ENCODE peak calls at places on chromosomes 16 and 17, in seven cellular contexts. K, T, Q, E, S, U and A are unnamed samples.

GRCh38 chr16:2810651-2811050 is 6.4 kb upstream of the PRSS21 start:
- DNase-seq in K (no peak), T (no peak), Q (no peak), E (no peak), S (no peak), U (no peak), A (no peak)

GRCh38 chr17:39276113-39276512 is 50.4 kb upstream of the STAC2 start:
- DNase-seq in K (no peak), T (no peak), Q (no peak), E (no peak), S (no peak), U (no peak), A (no peak)

GRCh38 chr16:57600048-57600835 is 28.2 kb upstream of the ADGRG1 start:
- DNase-seq in K (peak), T (peak), Q (peak), E (peak), S (peak), U (no peak), A (peak)

GRCh38 chr17:77957215-77957868 is 1.2 kb upstream of the TNRC6C start:
- DNase-seq in K (no peak), T (no peak), Q (no peak), E (no peak), S (no peak), U (peak), A (no peak)

GRCh38 chr17:40791116-40791515 is 8.6 kb downstream of the KRT28 start:
- DNase-seq in K (no peak), T (no peak), Q (no peak), E (no peak), S (no peak), U (no peak), A (no peak)

GRCh38 chr16:68436581-68436980 is 11.7 kb downstream of the SMPD3 start:
- DNase-seq in K (no peak), T (peak), Q (no peak), E (peak), S (peak), U (no peak), A (no peak)

GRCh38 chr17:82630212-82630611 is 18.0 kb downstream of the WDR45B start:
- DNase-seq in K (no peak), T (no peak), Q (no peak), E (no peak), S (no peak), U (no peak), A (no peak)

GRCh38 chr17:80696964-80697363 is 152.3 kb downstream of the RPTOR start:
- DNase-seq in K (no peak), T (no peak), Q (no peak), E (no peak), S (no peak), U (no peak), A (no peak)

GRCh38 chr16:49276646-49277385 is 4.8 kb downstream of the CBLN1 start:
- DNase-seq in K (no peak), T (no peak), Q (no peak), E (no peak), S (peak), U (no peak), A (no peak)

GRCh38 chr17:50221500-50222480 is 20.4 kb upstream of the COL1A1 start:
- DNase-seq in K (no peak), T (no peak), Q (no peak), E (no peak), S (no peak), U (no peak), A (no peak)

GRCh38 chr17:56902350-56902749 is 11.5 kb downstream of the TRIM25 start:
- DNase-seq in K (no peak), T (no peak), Q (no peak), E (no peak), S (no peak), U (no peak), A (no peak)

GRCh38 chr17:39222866-39223834 is 2.6 kb downstream of the STAC2 start:
- DNase-seq in K (no peak), T (no peak), Q (no peak), E (no peak), S (no peak), U (no peak), A (no peak)

GRCh38 chr17:19750835-19751234 is 2.7 kb upstream of the ALDH3A1 start:
- DNase-seq in K (no peak), T (no peak), Q (no peak), E (no peak), S (no peak), U (no peak), A (no peak)

GRCh38 chr17:7336240-7337175 is at the start of gene ACAP1:
- DNase-seq in K (no peak), T (no peak), Q (no peak), E (peak), S (peak), U (no peak), A (no peak)

GRCh38 chr17:68290955-68291835 is at the start of the genes ARSG and SLC16A6:
- DNase-seq in K (peak), T (peak), Q (peak), E (peak), S (peak), U (no peak), A (peak)
- TF ChIP-seq JUND in K (no peak), T (no peak), Q (no peak), E (no peak), S (no peak), U (no peak), A (no peak)

GRCh38 chr17:75785016-75785769 is 587 bp downstream of the UNK start:
- DNase-seq in K (peak), T (peak), Q (peak), E (peak), S (peak), U (peak), A (peak)
- TF ChIP-seq JUND in K (peak), T (no peak), Q (peak), E (peak), S (peak), U (peak), A (peak)

GRCh38 chr16:78895661-78896060 is 704.9 kb downstream of the MAF start:
- DNase-seq in K (no peak), T (no peak), Q (no peak), E (no peak), S (no peak), U (no peak), A (no peak)

GRCh38 chr16:78893340-78893739 is 707.2 kb downstream of the MAF start:
- DNase-seq in K (no peak), T (no peak), Q (no peak), E (no peak), S (no peak), U (no peak), A (no peak)

GRCh38 chr16:78890496-78890895 is 710.0 kb downstream of the MAF start:
- DNase-seq in K (no peak), T (no peak), Q (no peak), E (no peak), S (no peak), U (no peak), A (no peak)

GRCh38 chr16:78894872-78895271 is 705.7 kb downstream of the MAF start:
- DNase-seq in K (no peak), T (no peak), Q (no peak), E (no peak), S (no peak), U (no peak), A (no peak)

DNA sequence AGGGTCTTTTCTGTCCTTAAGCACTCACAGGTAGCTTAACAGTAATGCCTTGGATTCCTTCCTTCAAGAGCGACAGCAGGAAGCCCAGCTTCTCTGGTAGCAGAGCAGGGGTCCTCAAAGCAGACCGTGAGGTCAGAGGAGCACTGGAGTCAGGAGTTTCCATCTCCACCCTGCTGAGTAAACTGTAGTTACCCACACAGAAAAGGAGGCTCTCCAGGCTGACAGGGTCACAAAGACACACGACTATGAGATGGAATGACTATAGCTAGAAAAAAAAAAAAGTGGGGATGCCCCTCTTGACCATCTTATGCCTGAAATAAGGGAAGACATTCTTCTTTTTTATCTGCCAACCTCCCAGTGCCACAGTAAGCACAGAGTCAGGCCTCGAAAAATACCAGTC is 707.6 kb downstream of the MAF start:
- DNase-seq in K (no peak), T (no peak), Q (no peak), E (no peak), S (no peak), U (no peak), A (no peak)
- TF ChIP-seq JUND in K (no peak), T (no peak), Q (no peak), E (no peak), S (no peak), U (no peak), A (no peak)

GRCh38 chr17:65324977-65325376 is 187.8 kb downstream of the RGS9 start:
- DNase-seq in K (no peak), T (no peak), Q (no peak), E (no peak), S (no peak), U (no peak), A (no peak)
- TF ChIP-seq JUND in K (no peak), T (no peak), Q (no peak), E (no peak), S (no peak), U (no peak), A (no peak)

GRCh38 chr17:72985882-72986720 is 106.4 kb downstream of the SLC39A11 start:
- DNase-seq in K (peak), T (peak), Q (peak), E (peak), S (peak), U (peak), A (peak)
- TF ChIP-seq JUND in K (no peak), T (no peak), Q (no peak), E (peak), S (no peak), U (no peak), A (no peak)